ENCODE peak calls at places on chromosomes 12 and 14, in ten cellular contexts. M, L, D, S, Z, A, P, I, T and V are unnamed samples.

GRCh38 chr14:101074124-101075024 is 170.9 kb upstream of the RTL1 start:
- DNase-seq in M (no peak), L (no peak), D (peak; percentile 23), S (no peak), Z (peak; percentile 9), A (peak; percentile 5), P (no peak), I (peak; percentile 10), T (no peak), V (no peak)

GRCh38 chr12:106282457-106283097 is 20.0 kb upstream of the TCP11L2 start:
- DNase-seq in M (peak; percentile 63), L (no peak), D (peak; percentile 61), S (peak; percentile 40), Z (no peak), A (peak; percentile 31), P (peak; percentile 73), I (no peak), T (peak; percentile 31), V (no peak)

GRCh38 chr12:108175310-108175709 is 46.2 kb downstream of the WSCD2 start:
- DNase-seq in M (no peak), L (no peak), D (no peak), S (no peak), Z (no peak), A (no peak), P (no peak), I (no peak), T (no peak), V (no peak)

GRCh38 chr12:87930033-87930432 is 99.2 kb downstream of the C12orf50 start:
- DNase-seq in M (peak; percentile 25), L (peak; percentile 66), D (no peak), S (peak; percentile 85), Z (no peak), A (no peak), P (no peak), I (no peak), T (peak; percentile 75), V (peak; percentile 23)

GRCh38 chr14:90820958-90821357 is 4.7 kb upstream of the TTC7B start:
- DNase-seq in M (peak; percentile 92), L (peak; percentile 75), D (no peak), S (peak; percentile 37), Z (no peak), A (no peak), P (peak; percentile 48), I (no peak), T (peak; percentile 83), V (peak; percentile 56)

GRCh38 chr14:26370118-26370517 is 227.7 kb downstream of the NOVA1 start:
- DNase-seq in M (no peak), L (no peak), D (no peak), S (no peak), Z (no peak), A (no peak), P (no peak), I (no peak), T (peak; percentile 11), V (no peak)

GRCh38 chr14:22545842-22546721 is 42.9 kb downstream of the DAD1 start:
- DNase-seq in M (no peak), L (peak; percentile 86), D (no peak), S (peak; percentile 84), Z (no peak), A (no peak), P (no peak), I (no peak), T (peak; percentile 89), V (no peak)

GRCh38 chr12:98110516-98110915 is 404.9 kb upstream of the TMPO start:
- DNase-seq in M (no peak), L (no peak), D (no peak), S (no peak), Z (no peak), A (no peak), P (no peak), I (no peak), T (no peak), V (no peak)

GRCh38 chr14:77085538-77085937 is 12.5 kb upstream of the CIPC start:
- DNase-seq in M (no peak), L (no peak), D (no peak), S (no peak), Z (no peak), A (no peak), P (no peak), I (no peak), T (no peak), V (no peak)

DNA sequence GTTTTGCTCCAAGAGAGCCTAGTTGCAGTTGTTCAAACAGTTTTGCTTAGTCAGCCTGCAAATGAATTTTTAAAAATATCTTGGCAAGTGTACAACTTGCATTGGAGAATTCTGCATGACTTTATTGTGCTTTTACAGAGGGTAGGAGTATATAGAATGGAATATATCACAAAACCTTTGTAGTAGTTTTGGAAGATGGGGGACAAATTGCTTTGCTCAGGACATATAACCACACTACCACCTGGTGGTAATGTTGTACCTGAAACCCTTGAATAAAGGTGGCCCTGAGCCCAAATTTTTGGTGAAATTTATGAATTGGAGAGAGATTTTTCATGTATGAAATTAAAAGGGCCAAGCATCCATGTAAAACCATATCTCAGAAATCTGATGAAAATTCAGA is 645.2 kb downstream of the MED13L start:
- DNase-seq in M (peak; percentile 8), L (no peak), D (no peak), S (no peak), Z (no peak), A (no peak), P (no peak), I (no peak), T (no peak), V (no peak)
- TF ChIP-seq CTCF in M (peak; percentile 61), L (peak; percentile 25), D (no peak), S (peak; percentile 15), Z (peak; percentile 9), A (peak; percentile 51), P (peak; percentile 33), I (no peak), T (no peak), V (peak; percentile 7)

DNA sequence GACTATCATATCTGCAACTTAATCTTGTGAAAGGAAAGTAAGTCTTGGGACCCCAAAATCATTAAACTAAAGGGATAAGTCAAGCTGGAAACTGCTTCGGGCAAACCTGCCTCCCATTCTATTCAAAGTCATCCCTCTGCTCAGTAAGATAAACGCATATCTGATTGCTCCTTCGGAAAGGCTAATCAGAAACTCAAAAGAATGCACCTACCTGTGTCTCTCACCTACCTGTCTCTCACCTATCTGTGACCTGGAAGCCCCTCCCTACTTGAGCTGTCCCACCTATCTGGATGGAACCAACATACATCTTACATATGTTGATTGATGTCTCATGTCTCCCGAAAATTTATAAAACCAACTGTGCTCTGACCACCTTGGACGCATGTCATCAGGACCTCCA is 19.9 kb downstream of the SEC23A start:
- DNase-seq in M (no peak), L (no peak), D (no peak), S (no peak), Z (no peak), A (no peak), P (no peak), I (no peak), T (no peak), V (no peak)
- H3K36me3 ChIP-seq in M (peaks cover 16% of the 10 kb centered on the region), L (peaks cover 55% of the 10 kb centered on the region), D (peaks cover 17% of the 10 kb centered on the region), S (peaks cover 54% of the 10 kb centered on the region), Z (peaks cover 18% of the 10 kb centered on the region), A (no peaks in the 10 kb centered on the region), P (peaks cover 14% of the 10 kb centered on the region), I (peaks cover 89% of the 10 kb centered on the region), T (peaks cover 13% of the 10 kb centered on the region), V (no peaks in the 10 kb centered on the region)

DNA sequence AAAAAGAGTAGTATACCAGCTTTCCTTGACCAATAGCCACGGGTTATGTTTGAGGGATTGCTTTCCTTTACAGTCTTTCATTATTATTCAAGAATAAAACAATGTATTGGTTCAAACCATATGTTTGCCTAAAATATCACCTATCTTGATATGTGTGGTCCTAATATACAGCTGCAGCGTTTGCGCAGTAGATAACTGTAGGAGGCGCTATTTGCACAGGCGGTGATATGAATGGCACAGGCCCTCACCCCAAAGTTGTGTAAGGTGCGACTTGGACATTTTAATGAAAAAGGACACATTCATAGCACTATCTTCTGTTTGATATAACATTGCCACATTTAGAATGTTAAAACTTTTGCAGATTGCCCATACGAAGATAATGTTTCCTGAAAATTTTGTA is 298.4 kb downstream of the TRHDE start:
- DNase-seq in M (no peak), L (no peak), D (no peak), S (no peak), Z (no peak), A (peak; percentile 25), P (no peak), I (peak; percentile 27), T (no peak), V (no peak)
- TF ChIP-seq CTCF in M (peak; percentile 55), L (no peak), D (no peak), S (peak; percentile 37), Z (no peak), A (no peak), P (no peak), I (no peak), T (peak; percentile 27), V (peak; percentile 23)

GRCh38 chr12:109915171-109916040 is 15.3 kb downstream of the TCHP start:
- DNase-seq in M (no peak), L (no peak), D (no peak), S (no peak), Z (no peak), A (no peak), P (peak; percentile 95), I (no peak), T (no peak), V (no peak)
- H3K36me3 ChIP-seq in M (peaks cover 15% of the 10 kb centered on the region), L (peaks cover 41% of the 10 kb centered on the region), D (peaks cover 47% of the 10 kb centered on the region), S (peaks cover 43% of the 10 kb centered on the region), Z (peaks cover 7% of the 10 kb centered on the region), A (no peaks in the 10 kb centered on the region), P (peaks cover 24% of the 10 kb centered on the region), I (peaks cover 100% of the 10 kb centered on the region), T (peaks cover 35% of the 10 kb centered on the region), V (peaks cover 2% of the 10 kb centered on the region)

GRCh38 chr14:75198291-75198933 is 22.0 kb upstream of the TMED10 start:
- DNase-seq in M (no peak), L (no peak), D (no peak), S (no peak), Z (no peak), A (no peak), P (peak; percentile 83), I (no peak), T (peak; percentile 23), V (no peak)
- TF ChIP-seq CTCF in M (no peak), L (no peak), D (no peak), S (no peak), Z (no peak), A (no peak), P (no peak), I (no peak), T (no peak), V (no peak)